ENCODE peak calls at places on chromosomes 2 and 18, in six cellular contexts. J, S, P, V, B and I are unnamed samples.

GRCh38 chr18:75915941-75916640 is 488.6 kb upstream of the SMIM21 start:
- DNase-seq in J (no peak), S (no peak), P (no peak), V (no peak), B (no peak), I (peak; percentile 30)

GRCh38 chr18:54742654-54743053 is 85.6 kb upstream of the RAB27B start:
- DNase-seq in J (peak; percentile 28), S (peak; percentile 88), P (no peak), V (peak; percentile 57), B (no peak), I (no peak)

GRCh38 chr2:35125278-35125677 is 1230.3 kb upstream of the CRIM1 start:
- DNase-seq in J (no peak), S (no peak), P (no peak), V (no peak), B (no peak), I (no peak)

GRCh38 chr2:49770919-49771318 is 616.6 kb upstream of the FSHR start:
- DNase-seq in J (no peak), S (no peak), P (peak; percentile 34), V (peak; percentile 49), B (no peak), I (peak; percentile 59)

GRCh38 chr2:128162266-128162665 is 71.3 kb downstream of the UGGT1 start:
- DNase-seq in J (no peak), S (no peak), P (peak; percentile 33), V (no peak), B (no peak), I (no peak)

GRCh38 chr2:62254424-62255266 is 58.7 kb downstream of the B3GNT2 start:
- DNase-seq in J (no peak), S (no peak), P (no peak), V (no peak), B (no peak), I (no peak)

GRCh38 chr18:48766025-48766424 is 184.7 kb downstream of the SMAD7 start:
- DNase-seq in J (no peak), S (no peak), P (no peak), V (no peak), B (no peak), I (no peak)

GRCh38 chr2:159157361-159158045 is 129.0 kb downstream of the WDSUB1 start:
- DNase-seq in J (peak; percentile 52), S (no peak), P (no peak), V (no peak), B (no peak), I (no peak)

GRCh38 chr2:44707945-44708645 is 233.4 kb upstream of the SIX3 start:
- DNase-seq in J (no peak), S (no peak), P (no peak), V (no peak), B (no peak), I (no peak)

GRCh38 chr2:170030040-170030439 is 147.9 kb upstream of the MYO3B start:
- DNase-seq in J (no peak), S (no peak), P (no peak), V (no peak), B (no peak), I (no peak)

GRCh38 chr18:9468998-9469397 is 6.3 kb upstream of the RALBP1 start:
- DNase-seq in J (no peak), S (no peak), P (no peak), V (no peak), B (no peak), I (no peak)

GRCh38 chr2:172293952-172294351 is 133.4 kb upstream of the ITGA6 start:
- DNase-seq in J (peak; percentile 60), S (peak; percentile 66), P (peak; percentile 40), V (peak; percentile 63), B (no peak), I (peak; percentile 58)

GRCh38 chr2:69222984-69223658 is 163.9 kb downstream of the GFPT1 start:
- DNase-seq in J (no peak), S (no peak), P (no peak), V (no peak), B (no peak), I (peak; percentile 57)

GRCh38 chr2:47869859-47870258 is 36.4 kb downstream of the FBXO11 start:
- DNase-seq in J (no peak), S (no peak), P (no peak), V (no peak), B (no peak), I (no peak)

GRCh38 chr2:45950606-45951005 is 299.1 kb downstream of the PRKCE start:
- DNase-seq in J (no peak), S (no peak), P (no peak), V (no peak), B (no peak), I (no peak)

GRCh38 chr2:237290249-237290648 is 123.7 kb downstream of the COL6A3 start:
- DNase-seq in J (peak; percentile 15), S (peak; percentile 64), P (no peak), V (peak; percentile 69), B (no peak), I (peak; percentile 87)

GRCh38 chr2:44163782-44164181 is 4.9 kb upstream of the PPM1B start:
- DNase-seq in J (no peak), S (no peak), P (no peak), V (no peak), B (no peak), I (no peak)

GRCh38 chr18:25734336-25734735 is 356.1 kb downstream of the SS18 start:
- DNase-seq in J (no peak), S (no peak), P (no peak), V (no peak), B (no peak), I (no peak)

GRCh38 chr2:207835805-207836204 is 66.1 kb upstream of the FZD5 start:
- DNase-seq in J (no peak), S (no peak), P (no peak), V (no peak), B (no peak), I (no peak)

GRCh38 chr2:9630750-9631483 is at the start of gene YWHAQ:
- DNase-seq in J (peak; percentile 99), S (peak; percentile 99), P (peak; percentile 99), V (peak; percentile 100), B (peak; percentile 95), I (peak; percentile 99)

GRCh38 chr2:9629222-9630000 is 1.4 kb downstream of the YWHAQ start:
- DNase-seq in J (no peak), S (no peak), P (no peak), V (no peak), B (no peak), I (no peak)

GRCh38 chr2:9630001-9630749 is 622 bp downstream of the YWHAQ start:
- DNase-seq in J (peak; percentile 59), S (peak; percentile 55), P (peak; percentile 79), V (peak; percentile 89), B (no peak), I (peak; percentile 85)

GRCh38 chr2:9631484-9631819 is 655 bp upstream of the YWHAQ start:
- DNase-seq in J (no peak), S (no peak), P (no peak), V (no peak), B (no peak), I (no peak)

DNA sequence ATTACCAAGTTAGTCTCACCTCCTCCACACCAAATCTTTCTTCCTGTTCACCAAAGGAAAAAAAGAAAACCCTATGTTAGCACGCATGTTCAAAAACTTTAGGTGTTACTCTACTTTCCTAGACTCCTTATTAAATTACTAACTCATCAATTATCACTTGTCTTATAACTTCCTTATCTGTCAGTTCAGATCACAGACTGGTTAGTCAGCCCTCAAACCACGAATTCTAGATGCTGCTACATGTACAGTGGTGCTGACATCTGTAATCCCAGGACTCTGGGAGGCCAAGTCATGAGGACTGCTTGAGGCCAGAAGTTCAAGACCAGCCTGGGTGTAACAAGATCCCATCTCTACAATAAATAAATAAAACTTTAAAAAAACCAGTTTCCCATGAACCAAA is 3.5 kb downstream of the YWHAQ start:
- DNase-seq in J (no peak), S (no peak), P (no peak), V (no peak), B (no peak), I (no peak)
- TF ChIP-seq POLR2A in J (no peak), S (no peak), P (no peak), V (no peak), B (no peak), I (no peak)

GRCh38 chr2:30744823-30745222 is 62.4 kb downstream of the CAPN13 start:
- DNase-seq in J (no peak), S (no peak), P (no peak), V (peak; percentile 9), B (no peak), I (no peak)

GRCh38 chr2:30752811-30753210 is 54.4 kb downstream of the CAPN13 start:
- DNase-seq in J (no peak), S (no peak), P (no peak), V (no peak), B (no peak), I (no peak)

GRCh38 chr2:30741576-30741975 is 65.7 kb downstream of the CAPN13 start:
- DNase-seq in J (peak; percentile 27), S (no peak), P (no peak), V (peak; percentile 37), B (no peak), I (no peak)

DNA sequence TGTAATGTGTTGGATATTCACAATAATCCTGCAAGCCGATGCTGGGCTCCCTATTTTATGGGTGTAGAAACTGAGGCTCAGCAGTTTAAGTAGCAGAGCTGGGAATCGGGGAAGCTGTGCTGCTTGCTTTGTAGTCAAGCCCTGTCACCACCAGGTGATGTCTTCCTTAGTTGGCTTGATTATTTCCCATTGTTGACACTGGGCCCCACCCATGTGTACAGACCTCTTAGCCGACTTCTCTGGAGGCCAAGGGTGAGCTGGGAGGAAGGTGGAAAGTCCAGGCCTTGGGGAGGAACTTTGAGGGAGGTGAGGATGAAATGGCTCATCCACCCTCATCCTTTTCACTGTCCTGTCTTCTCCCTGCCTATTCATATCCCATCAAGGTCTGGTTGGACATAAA is 60.0 kb downstream of the CAPN13 start:
- DNase-seq in J (no peak), S (no peak), P (no peak), V (peak; percentile 77), B (no peak), I (no peak)
- TF ChIP-seq CTCF in J (no peak), S (no peak), P (no peak), V (peak; percentile 66), B (no peak), I (no peak)

GRCh38 chr2:161307676-161308075 is 549 bp upstream of the PSMD14 start:
- DNase-seq in J (no peak), S (no peak), P (no peak), V (no peak), B (no peak), I (no peak)

GRCh38 chr2:161308178-161308955 is at the start of gene PSMD14:
- DNase-seq in J (peak; percentile 86), S (peak; percentile 89), P (peak; percentile 94), V (peak; percentile 97), B (peak; percentile 66), I (peak; percentile 96)

GRCh38 chr2:161303535-161304050 is 4.6 kb upstream of the PSMD14 start:
- DNase-seq in J (no peak), S (no peak), P (no peak), V (no peak), B (no peak), I (no peak)

DNA sequence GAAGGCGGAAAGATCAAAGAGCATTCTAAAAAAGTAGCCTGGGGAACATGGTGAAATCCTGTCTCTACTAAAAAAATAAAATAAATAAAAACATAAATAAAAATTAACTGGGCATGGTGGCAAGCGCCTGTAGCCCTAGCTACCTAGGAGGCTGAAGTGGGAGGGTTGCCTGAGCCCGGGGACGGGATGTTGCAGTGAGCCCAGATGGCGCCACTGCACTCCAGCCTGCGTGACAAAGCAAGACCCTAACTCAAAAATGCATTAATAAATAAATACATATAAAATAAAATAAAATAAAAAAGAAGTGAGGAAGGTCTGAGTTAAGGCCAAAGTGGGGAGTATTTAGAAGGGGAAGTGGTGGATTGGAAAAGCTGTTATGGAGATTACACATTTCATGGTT is 1.3 kb upstream of the PSMD14 start:
- DNase-seq in J (no peak), S (no peak), P (no peak), V (no peak), B (no peak), I (no peak)
- H3K4me3 ChIP-seq in J (no peak overlapping the region), S (no peak overlapping the region), P (no peak overlapping the region), V (no peak overlapping the region), B (no peak overlapping the region), I (no peak overlapping the region)

GRCh38 chr18:50559750-50560680 is at the start of gene MAPK4:
- DNase-seq in J (peak; percentile 63), S (no peak), P (peak; percentile 69), V (no peak), B (no peak), I (peak; percentile 47)
- TF ChIP-seq POLR2A in J (no peak), S (no peak), P (no peak), V (no peak), B (no peak), I (no peak)